ENCODE peak calls at places on chromosomes 12 and 14, in nine cellular contexts. One of them, this sample, is unnamed.

GRCh38 chr14:75247286-75247922 is 31.2 kb upstream of the FOS start:
- DNase-seq in body of pancreas: no peak
- DNase-seq in mucosa of descending colon: no peak
- DNase-seq in GM10248: peak; percentile 39
- DNase-seq in stimulated activated CD4-positive, alpha-beta T cell treated with anti-CD3 and anti-CD28 coated beads, Interleukin-4, amount 100 ng/mL, for 4 hours: peak; percentile 39
- DNase-seq in activated CD8-positive, alpha-beta memory T cell treated with anti-CD3 and anti-CD28 coated beads for 24 hours: peak; percentile 80
- DNase-seq in ovary: no peak
- DNase-seq in right lobe of liver: no peak
- DNase-seq in neural crest cell: no peak
- DNase-seq in this sample: peak; percentile 19

GRCh38 chr14:47102472-47102871 is 450.9 kb upstream of the RPL10L start:
- DNase-seq in body of pancreas: no peak
- DNase-seq in mucosa of descending colon: no peak
- DNase-seq in GM10248: no peak
- DNase-seq in stimulated activated CD4-positive, alpha-beta T cell treated with anti-CD3 and anti-CD28 coated beads, Interleukin-4, amount 100 ng/mL, for 4 hours: no peak
- DNase-seq in activated CD8-positive, alpha-beta memory T cell treated with anti-CD3 and anti-CD28 coated beads for 24 hours: no peak
- DNase-seq in ovary: no peak
- DNase-seq in right lobe of liver: no peak
- DNase-seq in neural crest cell: no peak
- DNase-seq in this sample: no peak

GRCh38 chr12:113149361-113150150 is at the start of gene CFAP73:
- DNase-seq in body of pancreas: peak; percentile 81
- DNase-seq in mucosa of descending colon: peak; percentile 75
- DNase-seq in GM10248: no peak
- DNase-seq in stimulated activated CD4-positive, alpha-beta T cell treated with anti-CD3 and anti-CD28 coated beads, Interleukin-4, amount 100 ng/mL, for 4 hours: no peak
- DNase-seq in activated CD8-positive, alpha-beta memory T cell treated with anti-CD3 and anti-CD28 coated beads for 24 hours: no peak
- DNase-seq in ovary: no peak
- DNase-seq in right lobe of liver: no peak
- DNase-seq in neural crest cell: peak; percentile 70
- DNase-seq in this sample: peak; percentile 75

GRCh38 chr12:85626031-85626781 is 210.0 kb downstream of the RASSF9 start:
- DNase-seq in body of pancreas: no peak
- DNase-seq in mucosa of descending colon: no peak
- DNase-seq in GM10248: no peak
- DNase-seq in stimulated activated CD4-positive, alpha-beta T cell treated with anti-CD3 and anti-CD28 coated beads, Interleukin-4, amount 100 ng/mL, for 4 hours: no peak
- DNase-seq in activated CD8-positive, alpha-beta memory T cell treated with anti-CD3 and anti-CD28 coated beads for 24 hours: no peak
- DNase-seq in ovary: no peak
- DNase-seq in right lobe of liver: no peak
- DNase-seq in neural crest cell: no peak
- DNase-seq in this sample: peak; percentile 91

GRCh38 chr12:47819902-47820630 is at the start of gene HDAC7:
- DNase-seq in body of pancreas: peak; percentile 86
- DNase-seq in mucosa of descending colon: peak; percentile 86
- DNase-seq in GM10248: peak; percentile 80
- DNase-seq in stimulated activated CD4-positive, alpha-beta T cell treated with anti-CD3 and anti-CD28 coated beads, Interleukin-4, amount 100 ng/mL, for 4 hours: peak; percentile 75
- DNase-seq in activated CD8-positive, alpha-beta memory T cell treated with anti-CD3 and anti-CD28 coated beads for 24 hours: peak; percentile 88
- DNase-seq in ovary: peak; percentile 91
- DNase-seq in right lobe of liver: peak; percentile 81
- DNase-seq in neural crest cell: peak; percentile 47
- DNase-seq in this sample: peak; percentile 89

GRCh38 chr14:21106191-21106505 is 5.3 kb downstream of the TMEM253 start:
- DNase-seq in body of pancreas: no peak
- DNase-seq in mucosa of descending colon: no peak
- DNase-seq in GM10248: no peak
- DNase-seq in stimulated activated CD4-positive, alpha-beta T cell treated with anti-CD3 and anti-CD28 coated beads, Interleukin-4, amount 100 ng/mL, for 4 hours: no peak
- DNase-seq in activated CD8-positive, alpha-beta memory T cell treated with anti-CD3 and anti-CD28 coated beads for 24 hours: no peak
- DNase-seq in ovary: no peak
- DNase-seq in right lobe of liver: no peak
- DNase-seq in neural crest cell: no peak
- DNase-seq in this sample: no peak

GRCh38 chr12:3750616-3751015 is 2.3 kb downstream of the CRACR2A start:
- DNase-seq in body of pancreas: no peak
- DNase-seq in mucosa of descending colon: no peak
- DNase-seq in GM10248: no peak
- DNase-seq in stimulated activated CD4-positive, alpha-beta T cell treated with anti-CD3 and anti-CD28 coated beads, Interleukin-4, amount 100 ng/mL, for 4 hours: no peak
- DNase-seq in activated CD8-positive, alpha-beta memory T cell treated with anti-CD3 and anti-CD28 coated beads for 24 hours: no peak
- DNase-seq in ovary: no peak
- DNase-seq in right lobe of liver: no peak
- DNase-seq in neural crest cell: no peak
- DNase-seq in this sample: no peak

GRCh38 chr12:123748661-123749060 is 13.4 kb upstream of the DNAH10 start:
- DNase-seq in body of pancreas: no peak
- DNase-seq in mucosa of descending colon: no peak
- DNase-seq in GM10248: no peak
- DNase-seq in stimulated activated CD4-positive, alpha-beta T cell treated with anti-CD3 and anti-CD28 coated beads, Interleukin-4, amount 100 ng/mL, for 4 hours: no peak
- DNase-seq in activated CD8-positive, alpha-beta memory T cell treated with anti-CD3 and anti-CD28 coated beads for 24 hours: no peak
- DNase-seq in ovary: no peak
- DNase-seq in right lobe of liver: no peak
- DNase-seq in neural crest cell: no peak
- DNase-seq in this sample: peak; percentile 62

GRCh38 chr12:124993568-124994434 is at the start of gene BRI3BP:
- DNase-seq in body of pancreas: peak; percentile 62
- DNase-seq in mucosa of descending colon: peak; percentile 88
- DNase-seq in GM10248: peak; percentile 84
- DNase-seq in stimulated activated CD4-positive, alpha-beta T cell treated with anti-CD3 and anti-CD28 coated beads, Interleukin-4, amount 100 ng/mL, for 4 hours: peak; percentile 80
- DNase-seq in activated CD8-positive, alpha-beta memory T cell treated with anti-CD3 and anti-CD28 coated beads for 24 hours: peak; percentile 89
- DNase-seq in ovary: no peak
- DNase-seq in right lobe of liver: peak; percentile 79
- DNase-seq in neural crest cell: peak; percentile 48
- DNase-seq in this sample: peak; percentile 59

GRCh38 chr12:132506730-132507538 is 17.0 kb downstream of the FBRSL1 start:
- DNase-seq in body of pancreas: peak; percentile 93
- DNase-seq in mucosa of descending colon: peak; percentile 55
- DNase-seq in GM10248: peak; percentile 85
- DNase-seq in stimulated activated CD4-positive, alpha-beta T cell treated with anti-CD3 and anti-CD28 coated beads, Interleukin-4, amount 100 ng/mL, for 4 hours: peak; percentile 59
- DNase-seq in activated CD8-positive, alpha-beta memory T cell treated with anti-CD3 and anti-CD28 coated beads for 24 hours: peak; percentile 84
- DNase-seq in ovary: peak; percentile 62
- DNase-seq in right lobe of liver: no peak
- DNase-seq in neural crest cell: peak; percentile 52
- DNase-seq in this sample: peak; percentile 87

GRCh38 chr14:77804592-77804991 is 4.7 kb downstream of the ADCK1 start:
- DNase-seq in body of pancreas: no peak
- DNase-seq in mucosa of descending colon: peak; percentile 40
- DNase-seq in GM10248: peak; percentile 40
- DNase-seq in stimulated activated CD4-positive, alpha-beta T cell treated with anti-CD3 and anti-CD28 coated beads, Interleukin-4, amount 100 ng/mL, for 4 hours: no peak
- DNase-seq in activated CD8-positive, alpha-beta memory T cell treated with anti-CD3 and anti-CD28 coated beads for 24 hours: no peak
- DNase-seq in ovary: no peak
- DNase-seq in right lobe of liver: no peak
- DNase-seq in neural crest cell: no peak
- DNase-seq in this sample: peak; percentile 47

GRCh38 chr12:14845350-14845750 is 2.0 kb upstream of the ART4 start:
- DNase-seq in body of pancreas: peak; percentile 59
- DNase-seq in mucosa of descending colon: no peak
- DNase-seq in GM10248: peak; percentile 64
- DNase-seq in stimulated activated CD4-positive, alpha-beta T cell treated with anti-CD3 and anti-CD28 coated beads, Interleukin-4, amount 100 ng/mL, for 4 hours: peak; percentile 11
- DNase-seq in activated CD8-positive, alpha-beta memory T cell treated with anti-CD3 and anti-CD28 coated beads for 24 hours: no peak
- DNase-seq in ovary: peak; percentile 73
- DNase-seq in right lobe of liver: no peak
- DNase-seq in neural crest cell: peak; percentile 36
- DNase-seq in this sample: peak; percentile 76

GRCh38 chr14:24630872-24631477 is 3.0 kb downstream of the GZMB start:
- DNase-seq in body of pancreas: peak; percentile 79
- DNase-seq in mucosa of descending colon: no peak
- DNase-seq in GM10248: no peak
- DNase-seq in stimulated activated CD4-positive, alpha-beta T cell treated with anti-CD3 and anti-CD28 coated beads, Interleukin-4, amount 100 ng/mL, for 4 hours: no peak
- DNase-seq in activated CD8-positive, alpha-beta memory T cell treated with anti-CD3 and anti-CD28 coated beads for 24 hours: peak; percentile 58
- DNase-seq in ovary: no peak
- DNase-seq in right lobe of liver: no peak
- DNase-seq in neural crest cell: no peak
- DNase-seq in this sample: no peak

GRCh38 chr12:6764011-6764828 is 1.9 kb upstream of the PTMS start:
- DNase-seq in body of pancreas: peak; percentile 96
- DNase-seq in mucosa of descending colon: peak; percentile 86
- DNase-seq in GM10248: peak; percentile 96
- DNase-seq in stimulated activated CD4-positive, alpha-beta T cell treated with anti-CD3 and anti-CD28 coated beads, Interleukin-4, amount 100 ng/mL, for 4 hours: no peak
- DNase-seq in activated CD8-positive, alpha-beta memory T cell treated with anti-CD3 and anti-CD28 coated beads for 24 hours: no peak
- DNase-seq in ovary: peak; percentile 96
- DNase-seq in right lobe of liver: peak; percentile 97
- DNase-seq in neural crest cell: peak; percentile 86
- DNase-seq in this sample: peak; percentile 98

GRCh38 chr12:4984344-4984743 is 59.3 kb upstream of the KCNA5 start:
- DNase-seq in body of pancreas: no peak
- DNase-seq in mucosa of descending colon: no peak
- DNase-seq in GM10248: no peak
- DNase-seq in stimulated activated CD4-positive, alpha-beta T cell treated with anti-CD3 and anti-CD28 coated beads, Interleukin-4, amount 100 ng/mL, for 4 hours: no peak
- DNase-seq in activated CD8-positive, alpha-beta memory T cell treated with anti-CD3 and anti-CD28 coated beads for 24 hours: no peak
- DNase-seq in ovary: no peak
- DNase-seq in right lobe of liver: no peak
- DNase-seq in neural crest cell: no peak
- DNase-seq in this sample: no peak

GRCh38 chr12:913919-914718 is 35.4 kb downstream of the RAD52 start:
- DNase-seq in body of pancreas: no peak
- DNase-seq in mucosa of descending colon: no peak
- DNase-seq in GM10248: no peak
- DNase-seq in stimulated activated CD4-positive, alpha-beta T cell treated with anti-CD3 and anti-CD28 coated beads, Interleukin-4, amount 100 ng/mL, for 4 hours: no peak
- DNase-seq in activated CD8-positive, alpha-beta memory T cell treated with anti-CD3 and anti-CD28 coated beads for 24 hours: no peak
- DNase-seq in ovary: no peak
- DNase-seq in right lobe of liver: no peak
- DNase-seq in neural crest cell: no peak
- DNase-seq in this sample: peak; percentile 32

GRCh38 chr14:54048736-54049135 is 92.1 kb upstream of the BMP4 start:
- DNase-seq in body of pancreas: no peak
- DNase-seq in mucosa of descending colon: no peak
- DNase-seq in GM10248: no peak
- DNase-seq in stimulated activated CD4-positive, alpha-beta T cell treated with anti-CD3 and anti-CD28 coated beads, Interleukin-4, amount 100 ng/mL, for 4 hours: no peak
- DNase-seq in activated CD8-positive, alpha-beta memory T cell treated with anti-CD3 and anti-CD28 coated beads for 24 hours: no peak
- DNase-seq in ovary: no peak
- DNase-seq in right lobe of liver: no peak
- DNase-seq in neural crest cell: no peak
- DNase-seq in this sample: no peak

GRCh38 chr12:50101663-50102062 is 2.1 kb upstream of the GPD1 start:
- DNase-seq in body of pancreas: no peak
- DNase-seq in mucosa of descending colon: no peak
- DNase-seq in GM10248: no peak
- DNase-seq in stimulated activated CD4-positive, alpha-beta T cell treated with anti-CD3 and anti-CD28 coated beads, Interleukin-4, amount 100 ng/mL, for 4 hours: no peak
- DNase-seq in activated CD8-positive, alpha-beta memory T cell treated with anti-CD3 and anti-CD28 coated beads for 24 hours: no peak
- DNase-seq in ovary: no peak
- DNase-seq in right lobe of liver: no peak
- DNase-seq in neural crest cell: no peak
- DNase-seq in this sample: peak; percentile 47

GRCh38 chr14:95545769-95546168 is 10.9 kb downstream of the GLRX5 start:
- DNase-seq in body of pancreas: no peak
- DNase-seq in mucosa of descending colon: no peak
- DNase-seq in GM10248: no peak
- DNase-seq in stimulated activated CD4-positive, alpha-beta T cell treated with anti-CD3 and anti-CD28 coated beads, Interleukin-4, amount 100 ng/mL, for 4 hours: no peak
- DNase-seq in activated CD8-positive, alpha-beta memory T cell treated with anti-CD3 and anti-CD28 coated beads for 24 hours: no peak
- DNase-seq in ovary: no peak
- DNase-seq in right lobe of liver: no peak
- DNase-seq in neural crest cell: no peak
- DNase-seq in this sample: peak; percentile 74

GRCh38 chr12:108403952-108404351 is 64.8 kb upstream of the CMKLR1 start:
- DNase-seq in body of pancreas: no peak
- DNase-seq in mucosa of descending colon: no peak
- DNase-seq in GM10248: no peak
- DNase-seq in stimulated activated CD4-positive, alpha-beta T cell treated with anti-CD3 and anti-CD28 coated beads, Interleukin-4, amount 100 ng/mL, for 4 hours: no peak
- DNase-seq in activated CD8-positive, alpha-beta memory T cell treated with anti-CD3 and anti-CD28 coated beads for 24 hours: no peak
- DNase-seq in ovary: no peak
- DNase-seq in right lobe of liver: no peak
- DNase-seq in neural crest cell: no peak
- DNase-seq in this sample: no peak

GRCh38 chr12:56839489-56840442 is 76.6 kb downstream of the HSD17B6 start:
- DNase-seq in body of pancreas: no peak
- DNase-seq in mucosa of descending colon: peak; percentile 69
- DNase-seq in GM10248: peak; percentile 41
- DNase-seq in stimulated activated CD4-positive, alpha-beta T cell treated with anti-CD3 and anti-CD28 coated beads, Interleukin-4, amount 100 ng/mL, for 4 hours: peak; percentile 11
- DNase-seq in activated CD8-positive, alpha-beta memory T cell treated with anti-CD3 and anti-CD28 coated beads for 24 hours: peak; percentile 60
- DNase-seq in ovary: peak; percentile 37
- DNase-seq in right lobe of liver: peak; percentile 63
- DNase-seq in neural crest cell: peak; percentile 30
- DNase-seq in this sample: peak; percentile 58

GRCh38 chr14:104925214-104925899 is 678 bp downstream of the PLD4 start:
- DNase-seq in body of pancreas: no peak
- DNase-seq in mucosa of descending colon: no peak
- DNase-seq in GM10248: no peak
- DNase-seq in stimulated activated CD4-positive, alpha-beta T cell treated with anti-CD3 and anti-CD28 coated beads, Interleukin-4, amount 100 ng/mL, for 4 hours: no peak
- DNase-seq in activated CD8-positive, alpha-beta memory T cell treated with anti-CD3 and anti-CD28 coated beads for 24 hours: peak; percentile 56
- DNase-seq in ovary: no peak
- DNase-seq in right lobe of liver: peak; percentile 43
- DNase-seq in neural crest cell: no peak
- DNase-seq in this sample: no peak

GRCh38 chr14:59154383-59154782 is 34.1 kb upstream of the DAAM1 start:
- DNase-seq in body of pancreas: no peak
- DNase-seq in mucosa of descending colon: no peak
- DNase-seq in GM10248: no peak
- DNase-seq in stimulated activated CD4-positive, alpha-beta T cell treated with anti-CD3 and anti-CD28 coated beads, Interleukin-4, amount 100 ng/mL, for 4 hours: no peak
- DNase-seq in activated CD8-positive, alpha-beta memory T cell treated with anti-CD3 and anti-CD28 coated beads for 24 hours: no peak
- DNase-seq in ovary: no peak
- DNase-seq in right lobe of liver: no peak
- DNase-seq in neural crest cell: no peak
- DNase-seq in this sample: peak; percentile 2

GRCh38 chr12:105100998-105101397 is 6.5 kb upstream of the WASHC4 start:
- DNase-seq in body of pancreas: no peak
- DNase-seq in mucosa of descending colon: no peak
- DNase-seq in GM10248: no peak
- DNase-seq in stimulated activated CD4-positive, alpha-beta T cell treated with anti-CD3 and anti-CD28 coated beads, Interleukin-4, amount 100 ng/mL, for 4 hours: no peak
- DNase-seq in activated CD8-positive, alpha-beta memory T cell treated with anti-CD3 and anti-CD28 coated beads for 24 hours: no peak
- DNase-seq in ovary: no peak
- DNase-seq in right lobe of liver: no peak
- DNase-seq in neural crest cell: no peak
- DNase-seq in this sample: peak; percentile 16

GRCh38 chr14:99589031-99589441 is 15.0 kb downstream of the CCDC85C start:
- DNase-seq in body of pancreas: no peak
- DNase-seq in mucosa of descending colon: no peak
- DNase-seq in GM10248: no peak
- DNase-seq in stimulated activated CD4-positive, alpha-beta T cell treated with anti-CD3 and anti-CD28 coated beads, Interleukin-4, amount 100 ng/mL, for 4 hours: no peak
- DNase-seq in activated CD8-positive, alpha-beta memory T cell treated with anti-CD3 and anti-CD28 coated beads for 24 hours: no peak
- DNase-seq in ovary: no peak
- DNase-seq in right lobe of liver: no peak
- DNase-seq in neural crest cell: no peak
- DNase-seq in this sample: no peak

GRCh38 chr14:89674906-89675305 is 257.9 kb upstream of the FOXN3 start:
- DNase-seq in body of pancreas: no peak
- DNase-seq in mucosa of descending colon: no peak
- DNase-seq in GM10248: no peak
- DNase-seq in stimulated activated CD4-positive, alpha-beta T cell treated with anti-CD3 and anti-CD28 coated beads, Interleukin-4, amount 100 ng/mL, for 4 hours: no peak
- DNase-seq in activated CD8-positive, alpha-beta memory T cell treated with anti-CD3 and anti-CD28 coated beads for 24 hours: no peak
- DNase-seq in ovary: no peak
- DNase-seq in right lobe of liver: no peak
- DNase-seq in neural crest cell: no peak
- DNase-seq in this sample: no peak

GRCh38 chr12:20421338-20421890 is 53.1 kb downstream of the PDE3A start:
- DNase-seq in body of pancreas: no peak
- DNase-seq in mucosa of descending colon: peak; percentile 66
- DNase-seq in GM10248: no peak
- DNase-seq in stimulated activated CD4-positive, alpha-beta T cell treated with anti-CD3 and anti-CD28 coated beads, Interleukin-4, amount 100 ng/mL, for 4 hours: no peak
- DNase-seq in activated CD8-positive, alpha-beta memory T cell treated with anti-CD3 and anti-CD28 coated beads for 24 hours: no peak
- DNase-seq in ovary: no peak
- DNase-seq in right lobe of liver: no peak
- DNase-seq in neural crest cell: no peak
- DNase-seq in this sample: no peak

GRCh38 chr12:96213869-96214268 is 19.7 kb downstream of the ELK3 start:
- DNase-seq in body of pancreas: no peak
- DNase-seq in mucosa of descending colon: no peak
- DNase-seq in GM10248: no peak
- DNase-seq in stimulated activated CD4-positive, alpha-beta T cell treated with anti-CD3 and anti-CD28 coated beads, Interleukin-4, amount 100 ng/mL, for 4 hours: no peak
- DNase-seq in activated CD8-positive, alpha-beta memory T cell treated with anti-CD3 and anti-CD28 coated beads for 24 hours: no peak
- DNase-seq in ovary: no peak
- DNase-seq in right lobe of liver: no peak
- DNase-seq in neural crest cell: no peak
- DNase-seq in this sample: no peak

GRCh38 chr14:52025310-52025709 is 36.0 kb downstream of the RTRAF start:
- DNase-seq in body of pancreas: no peak
- DNase-seq in mucosa of descending colon: no peak
- DNase-seq in GM10248: no peak
- DNase-seq in stimulated activated CD4-positive, alpha-beta T cell treated with anti-CD3 and anti-CD28 coated beads, Interleukin-4, amount 100 ng/mL, for 4 hours: no peak
- DNase-seq in activated CD8-positive, alpha-beta memory T cell treated with anti-CD3 and anti-CD28 coated beads for 24 hours: no peak
- DNase-seq in ovary: no peak
- DNase-seq in right lobe of liver: no peak
- DNase-seq in neural crest cell: no peak
- DNase-seq in this sample: peak; percentile 91

GRCh38 chr14:104598039-104598438 is 6.5 kb downstream of the TMEM179 start:
- DNase-seq in body of pancreas: no peak
- DNase-seq in mucosa of descending colon: no peak
- DNase-seq in GM10248: no peak
- DNase-seq in stimulated activated CD4-positive, alpha-beta T cell treated with anti-CD3 and anti-CD28 coated beads, Interleukin-4, amount 100 ng/mL, for 4 hours: no peak
- DNase-seq in activated CD8-positive, alpha-beta memory T cell treated with anti-CD3 and anti-CD28 coated beads for 24 hours: no peak
- DNase-seq in ovary: no peak
- DNase-seq in right lobe of liver: no peak
- DNase-seq in neural crest cell: no peak
- DNase-seq in this sample: no peak

GRCh38 chr14:104356738-104357688 is 218.6 kb downstream of the KIF26A start:
- DNase-seq in body of pancreas: peak; percentile 7
- DNase-seq in mucosa of descending colon: no peak
- DNase-seq in GM10248: no peak
- DNase-seq in stimulated activated CD4-positive, alpha-beta T cell treated with anti-CD3 and anti-CD28 coated beads, Interleukin-4, amount 100 ng/mL, for 4 hours: no peak
- DNase-seq in activated CD8-positive, alpha-beta memory T cell treated with anti-CD3 and anti-CD28 coated beads for 24 hours: no peak
- DNase-seq in ovary: peak; percentile 14
- DNase-seq in right lobe of liver: no peak
- DNase-seq in neural crest cell: no peak
- DNase-seq in this sample: no peak